ENCODE peak calls at places on chromosomes 13 and 19, in six cellular contexts. X, S, F, E, Q and B are unnamed samples.

GRCh38 chr19:11151181-11151580 is 4.4 kb downstream of the SPC24 start:
- DNase-seq in F (no peak), E (no peak), S (no peak), Q (no peak), X (no peak), B (no peak)

GRCh38 chr13:60018536-60018935 is 145.2 kb downstream of the DIAPH3 start:
- DNase-seq in F (no peak), S (no peak), X (no peak), Q (no peak), E (no peak), B (no peak)

GRCh38 chr19:9128171-9128570 is 1.4 kb upstream of the OR7G3 start:
- DNase-seq in E (peak; percentile 4), X (peak; percentile 14), S (no peak), F (no peak), Q (no peak), B (no peak)

GRCh38 chr19:48330012-48330681 is 4.8 kb downstream of the EMP3 start:
- DNase-seq in S (peak; percentile 92), E (no peak), Q (peak; percentile 79), F (peak; percentile 86), X (peak; percentile 50), B (peak; percentile 72)

GRCh38 chr13:110993788-110994187 is 78.9 kb upstream of the ANKRD10 start:
- DNase-seq in E (no peak), S (peak; percentile 54), X (no peak), F (no peak), Q (no peak), B (no peak)

GRCh38 chr19:16273005-16273404 is 51.6 kb upstream of the KLF2 start:
- DNase-seq in E (no peak), X (no peak), S (no peak), Q (no peak), F (no peak), B (no peak)

GRCh38 chr13:44399045-44399444 is 25.4 kb downstream of the SERP2 start:
- DNase-seq in E (no peak), S (no peak), F (no peak), X (no peak), Q (no peak), B (no peak)

GRCh38 chr13:82088781-82089180 is 1747.9 kb upstream of the SPRY2 start:
- DNase-seq in F (no peak), Q (no peak), S (no peak), X (peak; percentile 46), E (no peak), B (no peak)

GRCh38 chr13:44795176-44795575 is 194.1 kb downstream of the NUFIP1 start:
- DNase-seq in X (no peak), F (no peak), E (peak; percentile 44), Q (no peak), S (no peak), B (no peak)

GRCh38 chr19:12513531-12514061 is 29.0 kb upstream of the ZNF709 start:
- DNase-seq in S (peak; percentile 39), E (no peak), Q (no peak), X (no peak), F (no peak), B (no peak)

GRCh38 chr19:39438270-39438934 is 2.7 kb upstream of the RPS16 start:
- DNase-seq in F (no peak), S (no peak), E (peak; percentile 67), Q (no peak), X (peak; percentile 42), B (peak; percentile 77)

GRCh38 chr19:40300668-40301067 is 15.5 kb upstream of the AKT2 start:
- DNase-seq in E (no peak), Q (no peak), F (no peak), S (no peak), X (no peak), B (no peak)

GRCh38 chr13:108409735-108410134 is 140.2 kb downstream of the TNFSF13B start:
- DNase-seq in S (no peak), E (no peak), F (no peak), Q (no peak), X (no peak), B (no peak)

GRCh38 chr13:108402850-108403249 is 133.3 kb downstream of the TNFSF13B start:
- DNase-seq in X (no peak), F (no peak), Q (no peak), S (no peak), E (no peak), B (no peak)

GRCh38 chr13:108408670-108409069 is 139.2 kb downstream of the TNFSF13B start:
- DNase-seq in X (no peak), Q (no peak), F (no peak), E (no peak), S (no peak), B (no peak)

DNA sequence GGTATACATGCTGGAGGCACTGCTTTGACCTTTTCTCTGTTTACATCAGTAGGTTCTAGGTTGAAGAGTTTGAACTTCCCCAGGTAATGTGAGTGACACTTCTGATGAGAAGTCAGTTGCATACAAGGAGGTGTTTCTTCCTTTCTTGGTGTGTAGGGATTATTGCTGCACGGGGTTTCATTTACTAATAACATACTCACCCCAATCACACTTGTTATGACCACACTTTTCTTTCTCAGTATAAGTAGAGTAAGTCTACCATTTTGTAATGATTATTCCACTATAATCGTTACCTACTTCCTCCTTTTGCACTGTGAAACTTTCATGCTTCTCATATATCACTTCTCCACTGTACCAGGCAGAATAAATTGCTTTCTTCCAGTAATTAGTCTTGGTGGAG is 138.0 kb downstream of the TNFSF13B start:
- DNase-seq in X (no peak), S (no peak), Q (no peak), E (no peak), F (no peak), B (no peak)
- H3K14ac ChIP-seq in X (no peak overlapping the region), S (no peak overlapping the region), Q (no peak overlapping the region), E (no peak overlapping the region), F (no peak overlapping the region), B (no peak overlapping the region)

GRCh38 chr19:1968279-1969175 is 27.6 kb downstream of the CSNK1G2 start:
- DNase-seq in Q (no peak), S (no peak), F (no peak), E (no peak), X (no peak), B (no peak)

GRCh38 chr19:1967087-1967608 is 26.2 kb downstream of the CSNK1G2 start:
- DNase-seq in S (no peak), E (no peak), F (no peak), X (no peak), Q (no peak), B (no peak)

GRCh38 chr19:1969176-1970002 is 28.4 kb downstream of the CSNK1G2 start:
- DNase-seq in S (no peak), F (no peak), X (no peak), Q (no peak), E (no peak), B (no peak)

GRCh38 chr19:1970806-1971502 is 30.0 kb downstream of the CSNK1G2 start:
- DNase-seq in X (no peak), E (no peak), Q (no peak), F (no peak), S (no peak), B (no peak)

GRCh38 chr19:1970003-1970805 is 29.2 kb downstream of the CSNK1G2 start:
- DNase-seq in F (no peak), X (no peak), S (no peak), E (no peak), Q (no peak), B (no peak)
- H4K91ac ChIP-seq in F (no peak overlapping the region), X (no peak overlapping the region), S (no peak overlapping the region), E (no peak overlapping the region), Q (no peak overlapping the region), B (no peak overlapping the region)

GRCh38 chr13:98220188-98220765 is 43.2 kb upstream of the RNF113B start:
- DNase-seq in Q (no peak), S (no peak), E (no peak), F (no peak), X (no peak), B (no peak)
- H3K14ac ChIP-seq in Q (no peak overlapping the region), S (no peak overlapping the region), E (no peak overlapping the region), F (no peak overlapping the region), X (no peak overlapping the region), B (no peak overlapping the region)

GRCh38 chr19:19567391-19567790 is 29.3 kb downstream of the CILP2 start:
- DNase-seq in S (no peak), Q (no peak), F (no peak), E (no peak), X (no peak), B (no peak)
- H4K91ac ChIP-seq in S (no peak overlapping the region), Q (no peak overlapping the region), F (no peak overlapping the region), E (no peak overlapping the region), X (no peak overlapping the region), B (no peak overlapping the region)

GRCh38 chr19:17418710-17419109 is 1.1 kb upstream of the MVB12A start:
- DNase-seq in X (peak; percentile 51), F (no peak), E (no peak), S (no peak), Q (no peak), B (peak; percentile 60)
- H3K14ac ChIP-seq in X (no peak overlapping the region), F (no peak overlapping the region), E (no peak overlapping the region), S (no peak overlapping the region), Q (no peak overlapping the region), B (no peak overlapping the region)

GRCh38 chr13:28559636-28560259 is 64.8 kb upstream of the FLT1 start:
- DNase-seq in X (no peak), F (no peak), S (no peak), E (no peak), Q (no peak), B (peak; percentile 85)

GRCh38 chr13:28557725-28558124 is 62.8 kb upstream of the FLT1 start:
- DNase-seq in X (peak; percentile 24), F (no peak), Q (no peak), S (no peak), E (no peak), B (no peak)

GRCh38 chr13:28558567-28558966 is 63.6 kb upstream of the FLT1 start:
- DNase-seq in S (no peak), E (no peak), F (no peak), Q (no peak), X (no peak), B (no peak)

GRCh38 chr13:28560612-28561011 is 65.7 kb upstream of the FLT1 start:
- DNase-seq in X (no peak), S (no peak), F (no peak), Q (no peak), E (no peak), B (no peak)

GRCh38 chr13:28558126-28558525 is 63.2 kb upstream of the FLT1 start:
- DNase-seq in Q (no peak), X (peak; percentile 75), E (peak; percentile 97), S (no peak), F (no peak), B (no peak)
- H4K91ac ChIP-seq in Q (no peak overlapping the region), X (no peak overlapping the region), E (peak overlapping the region; percentile 95), S (no peak overlapping the region), F (no peak overlapping the region), B (no peak overlapping the region)

GRCh38 chr13:57640582-57640981 is 9.0 kb downstream of the PCDH17 start:
- DNase-seq in Q (no peak), F (no peak), E (no peak), X (peak; percentile 33), S (no peak), B (no peak)

GRCh38 chr13:57638147-57638890 is 6.8 kb downstream of the PCDH17 start:
- DNase-seq in F (no peak), E (no peak), X (no peak), S (no peak), Q (no peak), B (no peak)

GRCh38 chr13:57641071-57641470 is 9.5 kb downstream of the PCDH17 start:
- DNase-seq in F (no peak), Q (no peak), X (no peak), E (no peak), S (no peak), B (no peak)

GRCh38 chr13:57644106-57644505 is 12.6 kb downstream of the PCDH17 start:
- DNase-seq in E (no peak), Q (no peak), F (no peak), S (no peak), X (no peak), B (no peak)
- H3K14ac ChIP-seq in E (no peak overlapping the region), Q (no peak overlapping the region), F (no peak overlapping the region), S (no peak overlapping the region), X (no peak overlapping the region), B (no peak overlapping the region)

GRCh38 chr19:49968279-49968922 is 7.4 kb upstream of the SIGLEC11 start:
- DNase-seq in F (no peak), E (no peak), Q (no peak), S (no peak), X (peak; percentile 3), B (no peak)
- H4K91ac ChIP-seq in F (no peak overlapping the region), E (no peak overlapping the region), Q (no peak overlapping the region), S (no peak overlapping the region), X (no peak overlapping the region), B (no peak overlapping the region)